ENCODE peak calls at places on chromosomes 1 and 21, in seven cellular contexts. D is keratinocyte; H is uterus; R is body of pancreas; U is GM23338; G is AG04450; M is effector memory CD4-positive, alpha-beta T cell. X is an unnamed sample.

GRCh38 chr1:230306158-230306557 is 120.0 kb downstream of the PGBD5 start:
- DNase-seq in D (no peak), H (no peak), R (no peak), U (no peak), G (no peak), M (no peak), X (no peak)

GRCh38 chr1:165882168-165882837 is 54.9 kb downstream of the UCK2 start:
- DNase-seq in D (no peak), H (no peak), R (no peak), U (no peak), G (no peak), M (no peak), X (no peak)

GRCh38 chr1:5279127-5279526 is 624.7 kb downstream of the AJAP1 start:
- DNase-seq in D (no peak), H (no peak), R (no peak), U (no peak), G (no peak), M (no peak), X (peak)

GRCh38 chr1:108017698-108018097 is 52.7 kb upstream of the VAV3 start:
- DNase-seq in D (no peak), H (no peak), R (no peak), U (no peak), G (no peak), M (no peak), X (peak)

GRCh38 chr1:97379387-97380075 is 541.3 kb downstream of the DPYD start:
- DNase-seq in D (no peak), H (no peak), R (no peak), U (no peak), G (peak), M (no peak), X (peak)

GRCh38 chr1:19963636-19964035 is 15.8 kb downstream of the PLA2G2A start:
- DNase-seq in D (no peak), H (no peak), R (no peak), U (no peak), G (no peak), M (no peak), X (no peak)

GRCh38 chr1:74733616-74734484 is 898 bp downstream of the TYW3 start:
- DNase-seq in D (peak), H (no peak), R (peak), U (peak), G (peak), M (peak), X (peak)

GRCh38 chr1:170663011-170663410 is 920 bp upstream of the PRRX1 start:
- DNase-seq in D (no peak), H (no peak), R (no peak), U (peak), G (no peak), M (no peak), X (no peak)

GRCh38 chr1:18643154-18644012 is 12.7 kb downstream of the PAX7 start:
- DNase-seq in D (no peak), H (no peak), R (no peak), U (peak), G (no peak), M (no peak), X (no peak)

GRCh38 chr21:35818597-35818996 is 241.7 kb downstream of the SETD4 start:
- DNase-seq in D (no peak), H (no peak), R (no peak), U (no peak), G (no peak), M (no peak), X (no peak)

GRCh38 chr1:156260896-156261295 is 13.0 kb upstream of the PAQR6 start:
- DNase-seq in D (no peak), H (no peak), R (no peak), U (no peak), G (no peak), M (no peak), X (no peak)

GRCh38 chr1:167790117-167790516 is 68.3 kb downstream of the MPZL1 start:
- DNase-seq in D (peak), H (no peak), R (no peak), U (no peak), G (no peak), M (no peak), X (no peak)

GRCh38 chr1:2042830-2043773 is 7.1 kb upstream of the PRKCZ start:
- DNase-seq in D (no peak), H (no peak), R (no peak), U (no peak), G (no peak), M (no peak), X (no peak)
- H3K4me3 ChIP-seq in D (no peak), H (no peak), R (no peak), U (no peak), G (no peak), M (no peak), X (no peak)

GRCh38 chr1:174995916-174996315 is 3.8 kb upstream of the CACYBP start:
- DNase-seq in D (no peak), H (no peak), R (no peak), U (no peak), G (no peak), M (no peak), X (peak)
- H3K4me3 ChIP-seq in D (no peak), H (no peak), R (no peak), U (no peak), G (no peak), M (no peak), X (no peak)

GRCh38 chr1:245698860-245699259 is 544.1 kb downstream of the KIF26B start:
- DNase-seq in D (no peak), H (no peak), R (no peak), U (no peak), G (no peak), M (no peak), X (no peak)
- H3K4me3 ChIP-seq in D (no peak), H (no peak), R (no peak), U (no peak), G (no peak), M (no peak), X (no peak)

DNA sequence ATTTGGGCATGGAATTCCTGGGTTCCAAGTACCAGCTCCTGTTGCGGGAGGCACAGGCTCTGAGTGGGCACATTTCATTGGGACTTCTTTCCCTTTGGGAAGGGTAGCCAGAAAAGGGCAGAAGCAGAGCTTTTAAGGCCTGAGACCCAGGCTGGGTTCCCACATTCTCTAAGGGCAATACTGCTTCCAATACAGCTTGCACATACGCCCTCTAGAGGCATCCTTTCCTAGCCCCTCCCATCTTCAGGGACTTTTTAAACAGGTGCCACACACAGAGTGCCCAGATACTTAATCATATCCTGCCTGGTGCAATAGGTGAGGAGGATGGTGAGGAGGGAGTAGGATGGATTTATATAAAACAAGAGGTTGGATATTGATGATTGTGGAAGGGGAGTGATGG is 5.7 kb downstream of the GPR88 start:
- DNase-seq in D (no peak), H (no peak), R (peak), U (peak), G (no peak), M (no peak), X (no peak)
- H3K4me3 ChIP-seq in D (no peak), H (no peak), R (no peak), U (no peak), G (no peak), M (no peak), X (no peak)

DNA sequence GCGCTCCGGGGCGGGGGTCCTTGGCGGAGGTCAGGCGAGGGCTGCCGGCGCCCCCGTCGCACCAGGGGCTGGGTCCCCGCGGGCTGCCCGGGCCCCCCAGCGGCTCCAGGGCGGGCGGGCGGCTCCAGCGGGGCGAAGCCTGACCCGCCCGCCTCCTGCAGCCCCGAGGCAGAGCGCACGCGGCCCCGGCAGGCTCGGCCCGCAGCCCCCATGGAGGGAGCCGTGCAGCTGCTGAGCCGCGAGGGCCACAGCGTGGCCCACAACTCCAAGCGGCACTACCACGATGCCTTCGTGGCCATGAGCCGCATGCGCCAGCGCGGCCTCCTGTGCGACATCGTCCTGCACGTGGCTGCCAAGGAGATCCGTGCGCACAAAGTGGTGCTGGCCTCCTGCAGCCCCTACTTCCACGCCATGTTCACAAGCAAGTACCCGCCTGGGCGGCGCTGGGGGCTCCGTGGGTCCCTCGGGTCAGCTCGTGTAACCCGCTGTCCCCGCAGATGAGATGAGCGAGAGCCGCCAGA is 808 bp downstream of the KLHL17 start:
- DNase-seq in D (no peak), H (no peak), R (no peak), U (no peak), G (no peak), M (no peak), X (no peak)
- H3K4me3 ChIP-seq in D (peak), H (peak), R (peak), U (peak), G (peak), M (peak), X (peak)

GRCh38 chr1:182841368-182841988 is 2.3 kb downstream of the DHX9 start:
- DNase-seq in D (no peak), H (no peak), R (no peak), U (no peak), G (peak), M (no peak), X (peak)
- H3K4me3 ChIP-seq in D (peak), H (no peak), R (no peak), U (peak), G (peak), M (peak), X (peak)

DNA sequence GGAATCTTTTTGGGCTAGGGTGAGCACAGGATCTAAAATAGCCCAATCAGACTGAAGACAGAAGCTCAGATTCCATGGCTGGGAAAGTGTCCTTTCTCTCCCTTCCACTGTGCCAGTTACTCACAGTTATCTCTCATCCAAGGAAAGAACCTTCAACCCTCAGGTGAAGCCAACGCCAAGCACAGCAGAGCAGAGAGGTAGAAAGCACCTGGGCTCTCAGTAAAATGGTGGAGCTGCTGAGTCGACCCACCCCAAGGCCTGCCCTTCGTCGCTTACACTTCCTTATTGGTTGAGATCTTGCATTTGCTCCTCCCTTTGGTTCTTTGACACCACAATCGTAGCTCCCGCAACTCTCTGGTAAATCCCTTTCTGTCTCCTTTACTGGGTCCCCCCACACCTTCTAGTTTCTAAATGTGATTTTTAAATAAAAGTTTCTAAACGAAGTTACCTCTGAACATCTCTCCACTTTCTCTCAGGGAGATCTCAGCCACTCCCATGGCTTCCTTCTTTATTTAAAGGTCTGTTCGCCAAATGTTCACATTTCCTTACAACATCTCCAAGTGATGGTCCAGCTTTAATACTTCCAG is 27.5 kb upstream of the SLC30A1 start:
- DNase-seq in D (no peak), H (no peak), R (no peak), U (no peak), G (no peak), M (no peak), X (no peak)
- H3K4me3 ChIP-seq in D (no peak), H (no peak), R (no peak), U (no peak), G (no peak), M (peak), X (no peak)